ENCODE peak calls at places on chromosomes 16 and 17, in four cellular contexts. B is Calu3, M is AG08395, V is PC-3. L is an unnamed sample.

GRCh38 chr16:70691223-70692129 is 5.6 kb upstream of the MTSS2 start:
- DNase-seq in B (no peak), M (peak; percentile 92), V (no peak), L (no peak)

GRCh38 chr16:12097523-12098428 is 121.2 kb downstream of the SNX29 start:
- DNase-seq in B (no peak), M (no peak), V (peak; percentile 17), L (no peak)

GRCh38 chr17:76709077-76709950 is 1.5 kb downstream of the MXRA7 start:
- DNase-seq in B (no peak), M (peak; percentile 95), V (peak; percentile 88), L (no peak)

GRCh38 chr16:50024684-50025543 is at the start of gene CNEP1R1:
- DNase-seq in B (peak; percentile 97), M (peak; percentile 100), V (peak; percentile 93), L (peak; percentile 98)

GRCh38 chr17:30291571-30292489 is at the start of gene BLMH:
- DNase-seq in B (peak; percentile 86), M (peak; percentile 96), V (peak; percentile 70), L (peak; percentile 62)

GRCh38 chr17:49817993-49818392 is 29.5 kb downstream of the KAT7 start:
- DNase-seq in B (no peak), M (no peak), V (no peak), L (no peak)

GRCh38 chr17:63601439-63602371 is 1.0 kb downstream of the TACO1 start:
- DNase-seq in B (no peak), M (no peak), V (peak; percentile 17), L (peak; percentile 79)

GRCh38 chr17:42843358-42843934 is 934 bp upstream of the AOC2 start:
- DNase-seq in B (peak; percentile 61), M (peak; percentile 87), V (peak; percentile 63), L (peak; percentile 79)

GRCh38 chr16:70614208-70614951 is 32.0 kb upstream of the IL34 start:
- DNase-seq in B (no peak), M (no peak), V (no peak), L (peak; percentile 19)

GRCh38 chr17:62093188-62094155 is 28.4 kb upstream of the MED13 start:
- DNase-seq in B (no peak), M (peak; percentile 85), V (peak; percentile 97), L (peak; percentile 85)

GRCh38 chr17:5526821-5527598 is 40.6 kb downstream of the MIS12 start:
- DNase-seq in B (peak; percentile 6), M (peak; percentile 97), V (peak; percentile 85), L (no peak)

GRCh38 chr16:47779201-47780016 is 318.3 kb downstream of the PHKB start:
- DNase-seq in B (peak; percentile 6), M (no peak), V (no peak), L (peak; percentile 19)

GRCh38 chr17:57806083-57806830 is 43.6 kb downstream of the MRPS23 start:
- DNase-seq in B (no peak), M (no peak), V (no peak), L (no peak)

GRCh38 chr17:61634011-61634539 is 43.1 kb upstream of the NACA2 start:
- DNase-seq in B (no peak), M (no peak), V (no peak), L (no peak)

GRCh38 chr17:9907883-9908648 is 3.0 kb upstream of the RCVRN start:
- DNase-seq in B (no peak), M (no peak), V (no peak), L (no peak)

GRCh38 chr17:189444-189843 is 8.0 kb upstream of the DOC2B start:
- DNase-seq in B (no peak), M (no peak), V (no peak), L (no peak)

GRCh38 chr16:2236362-2237075 is at the start of gene DNASE1L2:
- DNase-seq in B (no peak), M (peak; percentile 60), V (peak; percentile 14), L (no peak)

GRCh38 chr17:58779446-58779845 is 23.8 kb downstream of the PPM1E start:
- DNase-seq in B (no peak), M (no peak), V (no peak), L (no peak)

GRCh38 chr16:50309527-50310307 is 43.4 kb downstream of the ADCY7 start:
- DNase-seq in B (no peak), M (no peak), V (no peak), L (no peak)

GRCh38 chr17:17796787-17797061 is 40.1 kb downstream of the SREBF1 start:
- DNase-seq in B (no peak), M (no peak), V (no peak), L (no peak)

GRCh38 chr16:84144301-84144858 is 597 bp downstream of the HSDL1 start:
- DNase-seq in B (peak; percentile 51), M (peak; percentile 38), V (peak; percentile 6), L (peak; percentile 39)

GRCh38 chr17:82287013-82287848 is 13.7 kb upstream of the CSNK1D start:
- DNase-seq in B (no peak), M (no peak), V (no peak), L (no peak)

GRCh38 chr17:75875182-75875939 is 3.0 kb downstream of the TRIM47 start:
- DNase-seq in B (peak; percentile 76), M (no peak), V (no peak), L (no peak)

GRCh38 chr17:4601326-4601725 is 17.0 kb downstream of the SMTNL2 start:
- DNase-seq in B (no peak), M (no peak), V (no peak), L (no peak)

GRCh38 chr16:56662357-56663354 is 4.9 kb downstream of the MT1F start:
- DNase-seq in B (no peak), M (no peak), V (no peak), L (no peak)

GRCh38 chr17:82005701-82006348 is 16.9 kb downstream of the CENPX start:
- DNase-seq in B (no peak), M (no peak), V (no peak), L (no peak)

GRCh38 chr17:38907930-38908675 is 17.3 kb upstream of the LASP1NB start:
- DNase-seq in B (no peak), M (no peak), V (no peak), L (no peak)

GRCh38 chr16:79982356-79982755 is 381.8 kb upstream of the MAF start:
- DNase-seq in B (no peak), M (no peak), V (no peak), L (no peak)

GRCh38 chr16:50469744-50470301 is 78.4 kb upstream of the NKD1 start:
- DNase-seq in B (no peak), M (no peak), V (no peak), L (no peak)

GRCh38 chr17:42922335-42922734 is 21.7 kb downstream of the G6PC1 start:
- DNase-seq in B (no peak), M (no peak), V (no peak), L (no peak)

GRCh38 chr16:47972246-47972985 is 183.4 kb downstream of the ABCC12 start:
- DNase-seq in B (no peak), M (no peak), V (no peak), L (no peak)

GRCh38 chr16:15777533-15778203 is 79.2 kb downstream of the MYH11 start:
- DNase-seq in B (peak; percentile 65), M (peak; percentile 39), V (peak; percentile 66), L (peak; percentile 7)

GRCh38 chr17:80816241-80817103 is 175.2 kb upstream of the CHMP6 start:
- DNase-seq in B (no peak), M (no peak), V (no peak), L (no peak)

GRCh38 chr17:34892864-34893263 is 68.4 kb downstream of the CCT6B start:
- DNase-seq in B (peak; percentile 51), M (peak; percentile 13), V (peak; percentile 9), L (peak; percentile 1)

GRCh38 chr16:10086620-10087019 is 95.6 kb downstream of the GRIN2A start:
- DNase-seq in B (no peak), M (no peak), V (no peak), L (no peak)

L was measured in small intestine.